ENCODE peak calls at places on chromosome X, in ten cellular contexts. Y, J, I, X, K, F, L, D, H and W are unnamed samples.

GRCh38 chrX:66632473-66632872 is 6.4 kb downstream of the EDA2R start:
- DNase-seq in Y (no peak), J (no peak), I (no peak), X (no peak), K (no peak), F (no peak), L (no peak), D (no peak), H (no peak), W (no peak)

GRCh38 chrX:103831803-103832544 is at the start of gene RAB9B:
- DNase-seq in Y (peak; percentile 73), J (no peak), I (peak; percentile 24), X (peak; percentile 89), K (peak; percentile 66), F (no peak), L (peak; percentile 34), D (peak; percentile 32), H (peak; percentile 20), W (peak; percentile 47)

GRCh38 chrX:20432746-20433374 is 166.2 kb upstream of the RPS6KA3 start:
- DNase-seq in Y (no peak), J (no peak), I (no peak), X (no peak), K (no peak), F (no peak), L (no peak), D (no peak), H (no peak), W (no peak)

GRCh38 chrX:155998116-155998515 is 620 bp downstream of the IL9R start:
- DNase-seq in Y (no peak), J (no peak), I (no peak), X (no peak), K (no peak), F (no peak), L (no peak), D (no peak), H (no peak), W (no peak)

GRCh38 chrX:67604979-67605703 is 61.3 kb downstream of the AR start:
- DNase-seq in Y (no peak), J (peak; percentile 84), I (no peak), X (no peak), K (no peak), F (no peak), L (no peak), D (no peak), H (no peak), W (no peak)

GRCh38 chrX:23789386-23790146 is 6.6 kb downstream of the SAT1 start:
- DNase-seq in Y (no peak), J (no peak), I (no peak), X (no peak), K (no peak), F (no peak), L (no peak), D (no peak), H (no peak), W (no peak)

GRCh38 chrX:8272846-8273245 is 101.8 kb upstream of the VCX2 start:
- DNase-seq in Y (no peak), J (no peak), I (no peak), X (no peak), K (no peak), F (no peak), L (no peak), D (no peak), H (no peak), W (no peak)

GRCh38 chrX:101656817-101657216 is 2.8 kb downstream of the ARMCX2 start:
- DNase-seq in Y (no peak), J (no peak), I (no peak), X (no peak), K (no peak), F (no peak), L (no peak), D (no peak), H (no peak), W (no peak)

GRCh38 chrX:40773809-40774208 is 38.5 kb upstream of the MED14 start:
- DNase-seq in Y (no peak), J (peak; percentile 19), I (no peak), X (no peak), K (no peak), F (no peak), L (no peak), D (no peak), H (no peak), W (no peak)

GRCh38 chrX:45527834-45528233 is 327.2 kb upstream of the DIPK2B start:
- DNase-seq in Y (no peak), J (no peak), I (no peak), X (no peak), K (no peak), F (no peak), L (no peak), D (no peak), H (no peak), W (no peak)

GRCh38 chrX:153406011-153406410 is 4.9 kb upstream of the PNMA6E start:
- DNase-seq in Y (no peak), J (no peak), I (no peak), X (no peak), K (no peak), F (no peak), L (no peak), D (no peak), H (no peak), W (no peak)

GRCh38 chrX:39896951-39897740 is 200.6 kb downstream of the BCOR start:
- DNase-seq in Y (peak; percentile 28), J (no peak), I (no peak), X (no peak), K (no peak), F (peak; percentile 80), L (peak; percentile 25), D (peak; percentile 4), H (peak; percentile 20), W (no peak)

GRCh38 chrX:85590638-85591037 is 211.2 kb upstream of the POF1B start:
- DNase-seq in Y (no peak), J (no peak), I (no peak), X (no peak), K (no peak), F (no peak), L (no peak), D (no peak), H (no peak), W (no peak)

GRCh38 chrX:134604701-134605271 is 53.5 kb downstream of the PLAC1 start:
- DNase-seq in Y (no peak), J (no peak), I (no peak), X (no peak), K (no peak), F (no peak), L (peak; percentile 39), D (no peak), H (peak; percentile 19), W (no peak)

GRCh38 chrX:47030339-47030738 is 47.9 kb upstream of the RGN start:
- DNase-seq in Y (no peak), J (peak; percentile 20), I (no peak), X (no peak), K (peak; percentile 39), F (no peak), L (peak; percentile 35), D (peak; percentile 18), H (peak; percentile 32), W (no peak)

GRCh38 chrX:71870337-71871098 is 40.1 kb upstream of the NHSL2 start:
- DNase-seq in Y (no peak), J (peak; percentile 3), I (no peak), X (no peak), K (peak; percentile 9), F (no peak), L (peak; percentile 57), D (peak; percentile 33), H (no peak), W (no peak)

GRCh38 chrX:35919536-35920309 is at the start of gene CFAP47:
- DNase-seq in Y (no peak), J (no peak), I (no peak), X (no peak), K (no peak), F (no peak), L (peak; percentile 54), D (peak; percentile 52), H (no peak), W (no peak)

GRCh38 chrX:119482497-119483480 is 14.5 kb downstream of the SLC25A5 start:
- DNase-seq in Y (peak; percentile 44), J (no peak), I (peak; percentile 51), X (peak; percentile 74), K (peak; percentile 78), F (peak; percentile 72), L (peak; percentile 80), D (peak; percentile 67), H (peak; percentile 53), W (peak; percentile 53)
- TF ChIP-seq CTCF in Y (peak; percentile 50), J (peak; percentile 62), I (peak; percentile 64), X (peak; percentile 69), K (peak; percentile 87), F (no peak), L (peak; percentile 48), D (peak; percentile 37), H (peak; percentile 63), W (no peak)

GRCh38 chrX:135923353-135923752 is 29.8 kb downstream of the SAGE1 start:
- DNase-seq in Y (no peak), J (no peak), I (no peak), X (no peak), K (no peak), F (no peak), L (peak; percentile 6), D (no peak), H (no peak), W (no peak)
- TF ChIP-seq CTCF in Y (no peak), J (peak; percentile 6), I (no peak), X (no peak), K (peak; percentile 4), F (no peak), L (no peak), D (no peak), H (no peak), W (no peak)

DNA sequence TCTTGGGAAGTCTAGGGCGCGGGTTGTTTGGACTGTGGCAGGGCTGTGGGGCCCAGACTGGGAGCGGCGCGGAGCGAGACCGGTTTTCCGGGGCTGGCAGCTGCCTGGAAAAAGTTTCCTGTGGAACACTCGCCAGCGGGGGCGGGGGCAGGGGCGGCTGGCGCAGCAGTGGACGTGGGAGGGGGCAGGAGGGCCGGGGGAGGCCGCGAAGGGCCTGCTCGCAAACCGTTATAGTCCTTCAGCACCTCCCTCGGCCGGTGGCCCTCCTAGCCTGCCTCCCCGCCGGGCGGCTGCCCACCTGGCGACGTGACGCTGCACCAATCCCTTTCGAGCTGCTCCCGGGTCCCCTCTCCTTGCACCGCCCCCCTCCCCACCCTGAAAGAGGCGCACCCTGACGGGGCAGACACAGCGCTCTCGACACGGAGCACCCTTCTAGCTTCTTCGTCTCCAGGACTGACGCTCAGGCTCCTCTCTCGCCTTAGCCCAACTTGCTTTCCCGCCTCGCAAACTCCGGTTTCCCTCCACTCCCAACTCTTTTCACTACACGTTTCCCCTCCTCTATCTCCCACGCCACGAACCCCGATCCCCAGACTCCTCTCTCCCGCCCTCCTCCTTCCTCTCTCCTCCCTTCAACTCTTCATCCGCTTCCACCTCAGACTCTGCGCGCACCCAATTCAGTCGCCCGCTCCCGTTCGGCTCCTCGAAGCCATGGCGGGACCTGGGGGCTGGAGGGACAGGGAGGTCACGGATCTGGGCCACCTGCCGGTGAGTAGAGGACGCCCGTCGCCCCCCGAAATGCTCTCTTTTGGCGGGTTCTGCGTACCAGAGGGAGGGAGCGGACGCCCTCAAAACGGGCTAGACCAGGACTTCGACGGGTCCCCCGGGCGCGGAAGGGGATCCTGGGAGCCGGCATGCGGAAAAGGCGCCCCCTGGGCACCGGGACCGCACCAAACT is at the start of gene NRK:
- DNase-seq in Y (peak; percentile 30), J (no peak), I (no peak), X (peak; percentile 67), K (peak; percentile 4), F (no peak), L (no peak), D (no peak), H (peak; percentile 9), W (no peak)
- TF ChIP-seq CTCF in Y (no peak), J (no peak), I (no peak), X (no peak), K (no peak), F (no peak), L (no peak), D (no peak), H (no peak), W (no peak)

GRCh38 chrX:136170109-136170800 is 22.9 kb downstream of the FHL1 start:
- DNase-seq in Y (no peak), J (no peak), I (no peak), X (peak; percentile 75), K (no peak), F (no peak), L (no peak), D (no peak), H (peak; percentile 37), W (no peak)
- TF ChIP-seq CTCF in Y (peak; percentile 19), J (peak; percentile 24), I (no peak), X (peak; percentile 29), K (no peak), F (no peak), L (no peak), D (no peak), H (peak; percentile 21), W (no peak)